ENCODE peak calls at places on chromosomes 16 and 17, in six cellular contexts. M is HepG2, G is endothelial cell of umbilical vein, W is PC-3, X is GM23248, E is PC-9. C is an unnamed sample.

GRCh38 chr16:84699712-84700517 is at the start of gene USP10:
- DNase-seq in M (peak), G (peak), W (peak), X (peak), E (no peak), C (peak)

GRCh38 chr17:57121308-57122042 is 36.4 kb downstream of the AKAP1 start:
- DNase-seq in M (no peak), G (peak), W (peak), X (peak), E (no peak), C (no peak)

GRCh38 chr17:56929362-56929969 is 15.6 kb upstream of the TRIM25 start:
- DNase-seq in M (no peak), G (no peak), W (peak), X (no peak), E (no peak), C (no peak)

GRCh38 chr17:29399634-29400033 is 9.5 kb downstream of the TAOK1 start:
- DNase-seq in M (no peak), G (no peak), W (no peak), X (no peak), E (no peak), C (no peak)

GRCh38 chr17:15963670-15964110 is 18.8 kb downstream of the ADORA2B start:
- DNase-seq in M (no peak), G (peak), W (peak), X (peak), E (peak), C (no peak)

GRCh38 chr16:55625843-55626242 is 29.9 kb upstream of the SLC6A2 start:
- DNase-seq in M (no peak), G (no peak), W (no peak), X (no peak), E (no peak), C (no peak)

GRCh38 chr17:38871247-38871991 is 1.6 kb downstream of the LASP1 start:
- DNase-seq in M (peak), G (peak), W (peak), X (peak), E (peak), C (peak)

GRCh38 chr16:56743840-56744239 is 13.9 kb downstream of the NUP93 start:
- DNase-seq in M (no peak), G (peak), W (no peak), X (peak), E (no peak), C (no peak)

GRCh38 chr16:78984887-78985464 is 615.6 kb downstream of the MAF start:
- DNase-seq in M (peak), G (no peak), W (no peak), X (no peak), E (no peak), C (no peak)

GRCh38 chr16:87924937-87925670 is 11.2 kb downstream of the CA5A start:
- DNase-seq in M (no peak), G (no peak), W (peak), X (no peak), E (peak), C (no peak)

GRCh38 chr17:9074106-9074505 is 52.8 kb downstream of the NTN1 start:
- DNase-seq in M (no peak), G (no peak), W (no peak), X (peak), E (peak), C (no peak)

GRCh38 chr16:16008666-16009065 is 59.2 kb downstream of the ABCC1 start:
- DNase-seq in M (no peak), G (no peak), W (no peak), X (no peak), E (no peak), C (no peak)

GRCh38 chr17:42248351-42249179 is 27.6 kb downstream of the STAT5B start:
- DNase-seq in M (peak), G (peak), W (no peak), X (peak), E (no peak), C (peak)

GRCh38 chr17:63685021-63685420 is 14.9 kb downstream of the LIMD2 start:
- DNase-seq in M (no peak), G (no peak), W (no peak), X (peak), E (no peak), C (no peak)

GRCh38 chr17:28552201-28552999 is at the start of gene UNC119:
- DNase-seq in M (peak), G (peak), W (peak), X (peak), E (no peak), C (peak)

GRCh38 chr17:62981933-62982332 is 15.9 kb downstream of the TANC2 start:
- DNase-seq in M (no peak), G (no peak), W (peak), X (peak), E (no peak), C (no peak)

GRCh38 chr17:6713918-6714271 is 726 bp upstream of the SLC13A5 start:
- DNase-seq in M (no peak), G (no peak), W (no peak), X (no peak), E (no peak), C (no peak)

GRCh38 chr17:50064253-50064991 is 8.5 kb downstream of the ITGA3 start:
- DNase-seq in M (no peak), G (peak), W (peak), X (peak), E (peak), C (no peak)

GRCh38 chr16:24844101-24845030 is 1.4 kb upstream of the SLC5A11 start:
- DNase-seq in M (peak), G (no peak), W (peak), X (no peak), E (peak), C (no peak)

GRCh38 chr17:65018612-65019290 is 37.8 kb downstream of the GNA13 start:
- DNase-seq in M (no peak), G (no peak), W (no peak), X (peak), E (no peak), C (no peak)

GRCh38 chr17:31674717-31675349 is 184.2 kb downstream of the COPRS start:
- DNase-seq in M (no peak), G (no peak), W (peak), X (peak), E (peak), C (no peak)

GRCh38 chr16:57115504-57116182 is 23.3 kb downstream of the CPNE2 start:
- DNase-seq in M (no peak), G (no peak), W (no peak), X (no peak), E (no peak), C (no peak)

GRCh38 chr17:34412534-34412933 is 49.5 kb upstream of the CCL1 start:
- DNase-seq in M (no peak), G (no peak), W (no peak), X (no peak), E (no peak), C (no peak)

GRCh38 chr17:3893003-3893719 is at the start of gene CAMKK1:
- DNase-seq in M (peak), G (peak), W (peak), X (peak), E (peak), C (peak)

GRCh38 chr16:47732122-47732805 is 271.1 kb downstream of the PHKB start:
- DNase-seq in M (no peak), G (peak), W (peak), X (peak), E (peak), C (no peak)

GRCh38 chr16:85234310-85235235 is 122.3 kb upstream of the CIBAR2 start:
- DNase-seq in M (peak), G (peak), W (no peak), X (peak), E (no peak), C (no peak)

GRCh38 chr16:21326459-21326858 is 48.4 kb upstream of the CRYM start:
- DNase-seq in M (peak), G (no peak), W (no peak), X (no peak), E (no peak), C (no peak)

GRCh38 chr16:50745940-50746339 is 4.1 kb downstream of the CYLD start:
- DNase-seq in M (no peak), G (no peak), W (no peak), X (no peak), E (no peak), C (no peak)

GRCh38 chr17:81537343-81537855 is 9.2 kb downstream of the FSCN2 start:
- DNase-seq in M (no peak), G (no peak), W (peak), X (no peak), E (no peak), C (no peak)

GRCh38 chr16:50736448-50736847 is 5.4 kb upstream of the CYLD start:
- DNase-seq in M (no peak), G (no peak), W (no peak), X (no peak), E (no peak), C (no peak)

GRCh38 chr16:3007059-3007956 is 5.4 kb upstream of the CLDN9 start:
- DNase-seq in M (no peak), G (no peak), W (no peak), X (no peak), E (no peak), C (no peak)

GRCh38 chr16:30996324-30996999 is 11.5 kb downstream of the HSD3B7 start:
- DNase-seq in M (peak), G (peak), W (peak), X (peak), E (peak), C (no peak)

GRCh38 chr17:49467175-49467574 is 27.9 kb upstream of the NGFR start:
- DNase-seq in M (no peak), G (no peak), W (no peak), X (peak), E (no peak), C (no peak)

GRCh38 chr17:3008336-3009279 is 54.8 kb downstream of the OR1D5 start:
- DNase-seq in M (no peak), G (no peak), W (no peak), X (no peak), E (no peak), C (no peak)

GRCh38 chr17:16818821-16819683 is 129.0 kb downstream of the CCDC144A start:
- DNase-seq in M (no peak), G (no peak), W (no peak), X (no peak), E (no peak), C (no peak)

GRCh38 chr17:82985973-82986372 is 93.4 kb upstream of the METRNL start:
- DNase-seq in M (no peak), G (peak), W (no peak), X (peak), E (no peak), C (peak)

GRCh38 chr17:77723909-77724875 is 234.3 kb upstream of the TNRC6C start:
- DNase-seq in M (no peak), G (no peak), W (no peak), X (no peak), E (no peak), C (peak)

DNA sequence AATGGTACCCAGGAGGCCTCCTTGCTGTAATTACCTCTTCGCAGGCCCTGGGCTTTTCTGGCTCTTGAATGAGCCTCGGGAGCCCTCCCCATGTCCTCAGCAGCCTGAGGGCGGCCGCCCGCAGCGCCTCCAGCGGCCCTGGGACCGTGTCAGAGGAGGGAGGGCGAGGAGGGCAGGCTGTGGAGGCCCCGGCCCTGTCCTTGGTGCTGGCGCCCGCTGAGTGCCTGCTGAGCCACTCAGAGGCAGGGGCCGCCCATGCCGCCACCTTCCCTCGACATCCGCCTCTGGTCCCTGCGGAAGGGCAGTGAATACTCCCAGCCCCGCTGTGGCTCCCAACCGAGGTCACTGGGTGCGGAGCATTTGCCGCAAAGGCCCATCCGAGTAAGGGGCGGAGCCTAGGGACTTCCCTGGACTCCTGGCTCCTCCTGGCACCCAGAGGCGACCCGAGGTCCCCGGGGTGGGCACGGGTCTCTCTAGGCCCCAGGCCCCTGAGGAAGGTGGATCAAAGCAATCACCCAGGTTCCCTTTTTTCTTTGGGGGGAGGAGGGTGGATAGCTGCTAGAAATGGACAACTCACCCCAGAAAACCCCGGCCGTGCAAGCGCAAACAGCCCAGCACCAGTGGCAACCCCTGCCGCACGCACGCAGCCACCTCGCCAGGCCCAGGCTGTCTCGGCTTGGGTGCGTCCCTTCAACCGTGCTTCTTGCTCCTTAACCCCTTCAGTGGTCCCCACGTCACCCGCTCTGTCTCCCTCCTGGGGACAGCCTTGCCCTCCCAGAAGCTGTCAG is 2.7 kb downstream of the RBFOX3 start:
- DNase-seq in M (no peak), G (peak), W (peak), X (peak), E (no peak), C (no peak)
- TF ChIP-seq EZH2 in M (no peak), G (peak), W (no peak), X (no peak), E (no peak), C (no peak)

DNA sequence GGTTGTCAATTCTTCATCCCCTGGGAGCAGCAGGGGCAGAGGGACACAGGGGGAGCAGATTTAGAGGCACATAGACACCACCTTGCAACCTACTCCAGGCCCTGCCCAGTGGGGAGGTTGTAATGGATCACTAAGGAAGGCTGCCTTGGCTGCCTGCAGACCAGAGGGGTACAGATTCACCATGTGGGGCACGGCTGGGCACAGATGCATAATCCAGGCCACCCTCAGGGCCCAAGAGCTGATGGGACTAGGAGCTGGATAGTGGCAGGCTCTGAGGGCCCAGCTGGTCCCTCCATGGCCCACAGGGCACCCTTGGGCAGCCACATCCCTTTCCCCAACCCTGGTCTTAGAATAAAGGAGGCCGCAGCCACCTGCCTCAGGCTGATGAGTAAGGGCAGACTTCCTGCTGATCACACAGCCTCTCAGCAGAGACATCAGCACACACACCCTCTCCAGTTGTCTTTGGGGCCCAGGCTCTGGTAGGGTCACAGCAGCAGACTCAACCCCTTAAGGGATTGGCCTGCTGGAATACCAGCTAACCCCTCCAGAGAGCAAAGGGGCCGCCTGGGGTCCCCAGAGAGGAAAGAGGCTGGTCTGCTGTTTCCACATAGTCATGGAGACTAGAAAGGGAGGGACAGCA is 224.9 kb downstream of the GSG1L start:
- DNase-seq in M (no peak), G (no peak), W (no peak), X (no peak), E (no peak), C (no peak)
- TF ChIP-seq EZH2 in M (no peak), G (no peak), W (no peak), X (no peak), E (no peak), C (no peak)

GRCh38 chr17:7852919-7853692 is 1.8 kb upstream of the TMEM88 start:
- DNase-seq in M (no peak), G (no peak), W (no peak), X (no peak), E (no peak), C (no peak)
- TF ChIP-seq EZH2 in M (no peak), G (no peak), W (no peak), X (no peak), E (no peak), C (no peak)

DNA sequence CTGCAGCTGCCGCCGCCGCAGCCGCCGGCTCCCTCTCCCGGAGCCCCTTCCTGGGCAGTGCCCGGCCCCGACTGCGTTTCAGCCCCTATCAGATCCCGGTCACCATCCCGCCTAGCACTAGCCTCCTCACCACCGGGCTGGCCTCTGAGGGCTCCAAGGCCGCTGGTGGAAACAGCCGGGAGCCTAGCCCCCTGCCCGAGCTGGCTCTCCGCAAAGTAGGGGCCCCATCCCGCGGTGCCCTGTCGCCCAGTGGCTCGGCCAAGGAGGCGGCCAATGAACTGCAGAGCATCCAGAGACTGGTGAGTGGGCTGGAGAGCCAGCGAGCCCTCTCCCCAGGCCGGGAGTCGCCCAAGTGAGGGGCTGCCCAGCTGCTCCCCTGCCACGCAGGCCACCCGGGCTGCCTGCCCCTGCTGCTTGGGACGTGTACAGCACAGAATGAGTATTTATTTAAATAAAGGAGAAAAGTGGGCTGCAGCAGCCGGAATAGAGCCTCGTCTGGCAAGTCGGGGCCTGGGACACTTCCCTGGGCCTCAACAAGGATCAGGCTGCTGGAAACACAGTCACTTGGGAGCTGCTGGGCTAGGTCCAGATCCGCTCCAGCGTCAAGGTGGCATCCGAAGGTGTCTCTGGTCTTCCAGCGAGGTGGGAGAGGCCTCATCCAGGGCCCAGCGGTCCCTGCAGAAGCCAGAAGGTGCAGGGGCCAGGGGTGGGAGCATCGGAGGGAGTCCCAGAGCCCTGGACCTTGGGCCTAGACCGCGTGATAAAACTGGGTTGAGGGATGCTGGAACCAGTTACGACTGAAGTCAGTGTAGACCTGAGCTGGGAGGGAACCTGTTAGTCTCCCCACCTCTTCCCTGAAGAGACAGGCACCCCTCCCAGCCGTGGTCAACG is 8.8 kb downstream of the TBX2 start:
- DNase-seq in M (no peak), G (no peak), W (no peak), X (no peak), E (no peak), C (no peak)
- TF ChIP-seq EZH2 in M (no peak), G (peak), W (no peak), X (no peak), E (no peak), C (no peak)